ENCODE peak calls at places on chromosomes 6 and 20, in six cellular contexts. A is PC-9, S is endodermal cell, K is aorta, X is dorsolateral prefrontal cortex, U is substantia nigra. B is an unnamed sample.

GRCh38 chr6:115830895-115831294 is 229.8 kb downstream of the FRK start:
- DNase-seq in A (no peak), S (no peak), K (no peak), X (no peak), U (no peak), B (no peak)

GRCh38 chr6:88983532-88983931 is 20.1 kb upstream of the RNGTT start:
- DNase-seq in A (no peak), S (peak), K (no peak), X (no peak), U (no peak), B (no peak)

GRCh38 chr6:44158770-44159228 is at the start of gene CAPN11:
- DNase-seq in A (no peak), S (no peak), K (no peak), X (no peak), U (no peak), B (no peak)

GRCh38 chr6:119043265-119043664 is 35.2 kb downstream of the FAM184A start:
- DNase-seq in A (no peak), S (no peak), K (no peak), X (no peak), U (no peak), B (no peak)

GRCh38 chr6:4637691-4638433 is 138.3 kb upstream of the CDYL start:
- DNase-seq in A (no peak), S (no peak), K (no peak), X (no peak), U (no peak), B (peak)

GRCh38 chr6:150588862-150589499 is 10.7 kb upstream of the PLEKHG1 start:
- DNase-seq in A (no peak), S (no peak), K (no peak), X (no peak), U (no peak), B (no peak)

GRCh38 chr6:16503919-16504554 is 257.2 kb downstream of the ATXN1 start:
- DNase-seq in A (no peak), S (no peak), K (no peak), X (no peak), U (no peak), B (no peak)

GRCh38 chr6:168007592-168008338 is 10.3 kb downstream of the KIF25 start:
- DNase-seq in A (peak), S (no peak), K (peak), X (no peak), U (no peak), B (peak)

GRCh38 chr20:16397053-16397452 is 176.2 kb downstream of the KIF16B start:
- DNase-seq in A (no peak), S (no peak), K (peak), X (peak), U (no peak), B (no peak)

GRCh38 chr6:125444234-125444949 is 142.6 kb upstream of the HDDC2 start:
- DNase-seq in A (no peak), S (no peak), K (peak), X (no peak), U (no peak), B (no peak)

GRCh38 chr20:48012401-48012974 is 227.2 kb upstream of the SULF2 start:
- DNase-seq in A (peak), S (peak), K (no peak), X (no peak), U (no peak), B (peak)

GRCh38 chr20:8964944-8965562 is 103.8 kb upstream of the PLCB4 start:
- DNase-seq in A (no peak), S (no peak), K (no peak), X (no peak), U (no peak), B (no peak)

GRCh38 chr6:5936611-5937010 is 70.1 kb downstream of the NRN1 start:
- DNase-seq in A (no peak), S (no peak), K (no peak), X (no peak), U (no peak), B (no peak)

GRCh38 chr6:51793393-51793792 is 294.0 kb downstream of the PKHD1 start:
- DNase-seq in A (no peak), S (no peak), K (no peak), X (no peak), U (no peak), B (no peak)

GRCh38 chr20:50193851-50194830 is 3.5 kb downstream of the CEBPB start:
- DNase-seq in A (peak), S (peak), K (peak), X (no peak), U (no peak), B (no peak)

GRCh38 chr6:143504369-143504768 is 7.2 kb downstream of the FUCA2 start:
- DNase-seq in A (no peak), S (no peak), K (no peak), X (no peak), U (no peak), B (no peak)

GRCh38 chr6:154329350-154330170 is 27.0 kb downstream of the IPCEF1 start:
- DNase-seq in A (no peak), S (no peak), K (no peak), X (no peak), U (no peak), B (no peak)

GRCh38 chr6:144013486-144013909 is 5.4 kb upstream of the PLAGL1 start:
- DNase-seq in A (peak), S (peak), K (peak), X (peak), U (no peak), B (no peak)

GRCh38 chr6:158996863-158997262 is 3.1 kb downstream of the RSPH3 start:
- DNase-seq in A (no peak), S (no peak), K (no peak), X (no peak), U (no peak), B (no peak)

GRCh38 chr6:52285174-52286068 is 879 bp upstream of the MCM3 start:
- DNase-seq in A (no peak), S (no peak), K (no peak), X (no peak), U (no peak), B (no peak)

DNA sequence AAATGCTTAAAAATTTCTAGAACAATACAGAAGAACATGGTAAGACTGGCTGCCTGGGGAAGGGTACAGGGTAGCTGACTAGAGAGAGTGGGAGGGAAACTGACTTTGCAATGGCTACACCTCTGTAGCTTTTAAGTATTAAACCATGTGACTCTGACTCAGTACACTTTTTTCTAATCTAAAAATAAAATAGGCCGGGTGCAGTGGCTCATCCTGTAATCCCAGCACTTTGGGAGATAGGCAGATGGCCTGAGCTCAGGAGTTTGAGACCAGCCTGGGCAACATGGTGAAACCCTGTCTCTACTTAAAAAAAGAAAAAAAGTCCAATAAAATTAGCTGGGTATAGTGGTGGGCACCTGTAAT is 18.5 kb downstream of the ATP9A start:
- DNase-seq in A (peak), S (no peak), K (no peak), X (no peak), U (no peak), B (peak)
- H3K27ac ChIP-seq in A (peak), S (no peak), K (no peak), X (peak), U (no peak), B (peak)

GRCh38 chr6:33204165-33204414 is 365 bp upstream of the HSD17B8 start:
- DNase-seq in A (no peak), S (peak), K (no peak), X (no peak), U (no peak), B (no peak)

GRCh38 chr6:33203443-33204164 is 851 bp upstream of the HSD17B8 start:
- DNase-seq in A (no peak), S (no peak), K (no peak), X (no peak), U (no peak), B (no peak)

GRCh38 chr6:33205172-33206026 is 944 bp downstream of the HSD17B8 start:
- DNase-seq in A (peak), S (peak), K (no peak), X (no peak), U (no peak), B (no peak)

GRCh38 chr6:33206027-33206863 is 1.8 kb downstream of the HSD17B8 start:
- DNase-seq in A (no peak), S (no peak), K (no peak), X (no peak), U (no peak), B (no peak)

DNA sequence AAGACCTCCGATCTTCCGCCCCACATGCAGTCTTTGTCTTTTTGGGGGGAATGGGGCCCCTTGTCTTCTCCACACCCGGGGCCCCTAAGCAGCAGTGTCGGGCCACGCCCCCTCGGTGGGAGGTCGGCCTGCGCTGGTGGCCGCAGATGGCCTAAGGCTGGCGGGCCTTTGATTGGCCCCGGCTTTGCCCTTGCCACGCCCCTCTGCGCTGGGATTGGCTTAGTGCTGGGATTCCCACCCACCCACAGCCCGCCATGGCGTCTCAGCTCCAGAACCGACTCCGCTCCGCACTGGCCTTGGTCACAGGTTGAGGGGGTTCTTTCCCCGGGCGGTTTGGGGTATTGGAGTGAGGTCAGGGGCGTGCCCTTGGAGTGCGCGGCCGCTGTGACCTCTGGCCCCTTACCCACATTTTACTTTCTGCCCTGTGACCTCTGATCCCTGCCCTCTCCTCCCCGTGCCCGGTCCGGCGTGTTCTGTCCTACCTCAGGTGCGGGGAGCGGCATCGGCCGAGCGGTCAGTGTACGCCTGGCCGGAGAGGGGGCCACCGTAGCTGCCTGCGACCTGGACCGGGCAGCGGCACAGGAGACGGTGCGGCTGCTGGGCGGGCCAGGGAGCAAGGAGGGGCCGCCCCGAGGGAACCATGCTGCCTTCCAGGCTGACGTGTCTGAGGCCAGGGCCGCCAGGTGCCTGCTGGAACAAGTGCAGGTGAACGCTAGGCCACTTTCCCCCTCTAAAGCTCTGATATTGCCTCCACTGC is at the start of gene HSD17B8:
- DNase-seq in A (peak), S (peak), K (peak), X (peak), U (peak), B (no peak)
- H3K27ac ChIP-seq in A (peak), S (peak), K (no peak), X (no peak), U (peak), B (peak)

GRCh38 chr6:104936766-104937535 is 20.0 kb upstream of the LIN28B start:
- DNase-seq in A (no peak), S (no peak), K (no peak), X (no peak), U (no peak), B (no peak)

GRCh38 chr6:104940881-104941693 is 15.8 kb upstream of the LIN28B start:
- DNase-seq in A (no peak), S (peak), K (no peak), X (no peak), U (no peak), B (no peak)

GRCh38 chr6:104941694-104942177 is 15.2 kb upstream of the LIN28B start:
- DNase-seq in A (no peak), S (no peak), K (no peak), X (no peak), U (no peak), B (no peak)

GRCh38 chr6:104943781-104944180 is 13.1 kb upstream of the LIN28B start:
- DNase-seq in A (no peak), S (no peak), K (no peak), X (no peak), U (no peak), B (no peak)

DNA sequence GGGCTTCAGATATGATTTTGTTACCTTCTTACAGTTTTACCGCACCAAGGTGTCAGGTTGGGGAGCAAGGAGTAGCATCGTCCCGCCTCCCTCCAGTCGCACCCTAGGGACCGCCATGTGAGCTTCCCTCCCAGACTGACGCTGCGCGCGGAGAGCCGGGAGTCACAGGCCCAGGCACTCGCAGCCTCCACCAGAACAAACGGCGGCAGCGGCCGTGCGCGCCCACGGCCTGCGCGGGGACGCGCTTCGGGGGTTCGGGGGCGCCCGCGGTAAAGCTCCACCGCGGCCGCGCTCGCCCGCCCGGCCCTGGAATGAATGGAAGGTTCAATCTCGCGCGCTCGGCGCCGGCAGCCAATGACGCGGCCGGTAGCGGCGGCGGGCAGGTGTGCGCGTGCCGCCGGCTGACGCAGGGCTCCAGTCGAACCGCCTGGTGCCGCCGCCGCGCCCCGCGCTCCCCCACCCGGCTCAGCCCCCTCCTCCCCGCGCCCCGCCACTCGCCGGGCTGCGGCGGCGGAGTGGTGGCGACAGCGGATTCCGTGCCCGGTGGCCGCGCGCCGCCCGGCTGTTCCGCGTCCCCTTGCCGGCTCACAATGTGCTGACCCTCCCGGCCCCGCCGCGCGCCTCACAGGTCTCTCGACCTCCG is 16.5 kb upstream of the LIN28B start:
- DNase-seq in A (no peak), S (peak), K (no peak), X (no peak), U (no peak), B (no peak)
- H3K27ac ChIP-seq in A (no peak), S (peak), K (no peak), X (peak), U (no peak), B (no peak)

GRCh38 chr20:324177-325042 is 942 bp upstream of the SOX12 start:
- DNase-seq in A (peak), S (peak), K (peak), X (peak), U (peak), B (peak)
- H3K27ac ChIP-seq in A (peak), S (peak), K (peak), X (peak), U (peak), B (peak)

GRCh38 chr6:134850906-134851305 is 99.0 kb downstream of the ALDH8A1 start:
- DNase-seq in A (no peak), S (no peak), K (no peak), X (no peak), U (no peak), B (no peak)
- H3K27ac ChIP-seq in A (no peak), S (no peak), K (no peak), X (no peak), U (no peak), B (no peak)

DNA sequence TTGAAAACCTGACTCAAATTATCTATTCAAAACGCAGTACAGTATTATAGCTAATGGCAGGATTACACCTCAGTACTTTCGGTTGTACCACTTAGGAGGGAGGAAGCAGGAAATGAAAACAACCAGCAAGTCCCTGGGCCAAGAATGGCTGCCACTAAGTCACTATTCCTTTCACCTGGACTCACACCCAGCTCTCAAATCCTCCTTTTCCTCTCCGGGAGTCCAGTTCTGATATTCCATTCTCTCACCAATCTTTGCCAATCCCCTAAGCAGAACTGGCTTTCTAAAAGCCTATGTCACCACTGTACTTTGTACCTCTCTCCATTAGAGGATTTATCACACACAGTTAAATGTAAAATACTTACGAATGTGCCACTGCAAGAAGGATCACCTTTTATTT is 20.6 kb downstream of the TMEM242 start:
- DNase-seq in A (no peak), S (no peak), K (no peak), X (no peak), U (no peak), B (no peak)
- H3K27ac ChIP-seq in A (no peak), S (no peak), K (no peak), X (no peak), U (no peak), B (no peak)

GRCh38 chr6:47628448-47629272 is 69.7 kb upstream of the ADGRF4 start:
- DNase-seq in A (no peak), S (no peak), K (no peak), X (no peak), U (no peak), B (no peak)
- H3K27ac ChIP-seq in A (no peak), S (no peak), K (no peak), X (no peak), U (no peak), B (no peak)

GRCh38 chr6:130132286-130132701 is 90.5 kb downstream of the SAMD3 start:
- DNase-seq in A (no peak), S (no peak), K (no peak), X (no peak), U (no peak), B (no peak)
- H3K27ac ChIP-seq in A (no peak), S (no peak), K (no peak), X (no peak), U (no peak), B (no peak)